ENCODE peak calls at places on chromosomes 12 and 14, in five cellular contexts. S is nephron progenitor cell; R is CD4-positive, alpha-beta T cell; L is MM.1S; G is SK-N-SH. C is an unnamed sample.
A peak's percentile ranks its signal among the peaks of the same experiment; 100 is the strongest.

GRCh38 chr14:85519661-85520305 is 10.2 kb upstream of the FLRT2 start:
- DNase-seq in S (no peak), R (no peak), L (no peak), G (no peak), C (no peak)

GRCh38 chr14:63650336-63650952 is 8.8 kb upstream of the WDR89 start:
- DNase-seq in S (no peak), R (peak; percentile 69), L (no peak), G (no peak), C (no peak)

GRCh38 chr14:86723254-86723624 is 1193.3 kb downstream of the FLRT2 start:
- DNase-seq in S (no peak), R (no peak), L (no peak), G (no peak), C (no peak)

GRCh38 chr12:105433804-105434203 is 103.3 kb downstream of the C12orf75 start:
- DNase-seq in S (no peak), R (no peak), L (no peak), G (no peak), C (no peak)

GRCh38 chr12:121573949-121574520 is 6.8 kb downstream of the KDM2B start:
- DNase-seq in S (no peak), R (no peak), L (no peak), G (no peak), C (no peak)

GRCh38 chr12:31002999-31003398 is 70.7 kb upstream of the DDX11 start:
- DNase-seq in S (no peak), R (no peak), L (no peak), G (no peak), C (no peak)

GRCh38 chr12:117643971-117644370 is 282.5 kb upstream of the NOS1 start:
- DNase-seq in S (no peak), R (no peak), L (no peak), G (peak; percentile 44), C (no peak)

GRCh38 chr14:95609398-95609990 is 74.6 kb downstream of the GLRX5 start:
- DNase-seq in S (peak; percentile 66), R (no peak), L (peak; percentile 14), G (peak; percentile 63), C (peak; percentile 46)

GRCh38 chr14:79011091-79011919 is 841.1 kb downstream of the NRXN3 start:
- DNase-seq in S (peak; percentile 38), R (no peak), L (no peak), G (peak; percentile 37), C (peak; percentile 20)

GRCh38 chr14:68961361-68961760 is 17.7 kb downstream of the ACTN1 start:
- DNase-seq in S (no peak), R (no peak), L (no peak), G (no peak), C (no peak)

GRCh38 chr12:84911331-84912190 is 1.0 kb downstream of the SLC6A15 start:
- DNase-seq in S (peak; percentile 84), R (no peak), L (peak; percentile 48), G (peak; percentile 77), C (peak; percentile 8)

GRCh38 chr14:22097072-22097471 is 423.5 kb upstream of the OR4E1 start:
- DNase-seq in S (no peak), R (no peak), L (no peak), G (no peak), C (no peak)

GRCh38 chr12:10304161-10304574 is 3.5 kb upstream of the KLRD1 start:
- DNase-seq in S (no peak), R (no peak), L (no peak), G (no peak), C (no peak)

GRCh38 chr12:99367181-99367580 is 280.4 kb upstream of the GARIN6 start:
- DNase-seq in S (no peak), R (no peak), L (no peak), G (no peak), C (no peak)

GRCh38 chr14:74979029-74979428 is 23.6 kb upstream of the PGF start:
- DNase-seq in S (no peak), R (no peak), L (no peak), G (peak; percentile 67), C (no peak)

GRCh38 chr12:47767197-47767724 is 5.8 kb upstream of the SLC48A1 start:
- DNase-seq in S (peak; percentile 30), R (peak; percentile 53), L (peak; percentile 82), G (no peak), C (peak; percentile 71)

GRCh38 chr14:77027538-77028383 is 747 bp downstream of the IRF2BPL start:
- DNase-seq in S (peak; percentile 58), R (peak; percentile 71), L (peak; percentile 60), G (peak; percentile 82), C (peak; percentile 82)

GRCh38 chr14:66401447-66402095 is 84.6 kb upstream of the CCDC196 start:
- DNase-seq in S (no peak), R (no peak), L (peak; percentile 6), G (peak; percentile 8), C (no peak)

GRCh38 chr12:98644433-98644711 is 216 bp downstream of the IKBIP start:
- DNase-seq in S (no peak), R (peak; percentile 8), L (no peak), G (no peak), C (no peak)

GRCh38 chr14:23097786-23098185 is 2.5 kb downstream of the C14orf119 start:
- DNase-seq in S (no peak), R (no peak), L (no peak), G (no peak), C (no peak)

GRCh38 chr12:57127101-57127709 is 1.1 kb upstream of the LRP1 start:
- DNase-seq in S (peak; percentile 68), R (peak; percentile 25), L (peak; percentile 56), G (peak; percentile 67), C (peak; percentile 48)
- TF ChIP-seq CTCF in S (no peak), R (peak; percentile 23), L (peak; percentile 44), G (peak; percentile 38), C (peak; percentile 35)

GRCh38 chr12:38907171-38907923 is 2.0 kb upstream of the CPNE8 start:
- DNase-seq in S (no peak), R (no peak), L (no peak), G (no peak), C (no peak)

GRCh38 chr12:38903596-38903995 is 1.8 kb downstream of the CPNE8 start:
- DNase-seq in S (no peak), R (no peak), L (no peak), G (no peak), C (no peak)

GRCh38 chr12:38904932-38905479 is 385 bp downstream of the CPNE8 start:
- DNase-seq in S (peak; percentile 62), R (peak; percentile 12), L (peak; percentile 81), G (peak; percentile 18), C (peak; percentile 74)

GRCh38 chr12:38905480-38906351 is at the start of gene CPNE8:
- DNase-seq in S (peak; percentile 76), R (no peak), L (peak; percentile 68), G (peak; percentile 55), C (peak; percentile 83)

GRCh38 chr12:38906482-38907170 is 1.2 kb upstream of the CPNE8 start:
- DNase-seq in S (peak; percentile 92), R (peak; percentile 39), L (peak; percentile 80), G (peak; percentile 91), C (peak; percentile 78)
- TF ChIP-seq CTCF in S (peak; percentile 86), R (peak; percentile 66), L (peak; percentile 84), G (peak; percentile 81), C (peak; percentile 92)

DNA sequence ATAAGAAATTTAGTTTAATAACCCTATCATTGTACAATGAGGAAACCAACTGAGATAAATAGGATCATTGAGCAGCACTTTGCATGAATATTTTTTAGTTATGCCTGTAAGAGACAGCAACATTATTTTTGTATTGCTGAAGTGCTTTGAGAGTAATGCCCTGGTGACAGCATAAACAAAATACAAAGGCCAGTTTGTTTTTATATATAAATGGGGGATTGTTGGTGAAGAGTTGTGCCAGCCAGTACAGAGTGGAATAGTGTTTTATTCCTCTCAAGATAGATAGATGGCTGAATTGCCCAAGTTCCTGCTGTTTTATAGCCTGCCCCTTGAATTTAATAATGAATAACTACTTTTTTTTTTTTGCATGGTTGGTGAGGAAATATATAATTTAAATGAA is 101.8 kb downstream of the CNTN1 start:
- DNase-seq in S (no peak), R (no peak), L (no peak), G (no peak), C (no peak)
- TF ChIP-seq CTCF in S (no peak), R (no peak), L (no peak), G (no peak), C (no peak)

GRCh38 chr12:107404981-107405380 is 280.6 kb upstream of the PWP1 start:
- DNase-seq in S (no peak), R (no peak), L (peak; percentile 36), G (peak; percentile 47), C (peak; percentile 25)
- TF ChIP-seq CTCF in S (peak; percentile 16), R (no peak), L (peak; percentile 64), G (peak; percentile 65), C (peak; percentile 56)

GRCh38 chr14:61973981-61974380 is 211.8 kb downstream of the SNAPC1 start:
- DNase-seq in S (no peak), R (no peak), L (no peak), G (no peak), C (no peak)
- TF ChIP-seq CTCF in S (no peak), R (no peak), L (no peak), G (no peak), C (no peak)

DNA sequence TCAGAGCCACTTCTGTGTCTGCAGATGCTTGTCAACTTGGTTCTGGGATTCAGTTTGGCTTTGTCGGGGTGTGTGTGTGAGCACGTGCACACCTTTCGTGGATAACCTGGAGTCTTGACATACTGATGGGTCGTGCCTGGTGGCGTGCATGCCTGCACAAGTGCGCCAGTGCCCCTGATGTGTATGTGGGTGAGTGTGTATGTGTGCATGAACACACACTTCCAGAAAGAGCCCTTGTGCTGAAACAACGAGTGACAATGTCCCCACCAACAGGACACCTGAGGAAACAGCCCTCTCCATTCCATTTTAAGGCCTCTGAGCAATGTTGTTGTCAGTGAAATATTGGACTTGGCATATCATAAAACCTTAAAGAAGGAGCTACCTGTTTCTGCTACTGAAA is 53.9 kb downstream of the SMUG1 start:
- DNase-seq in S (no peak), R (no peak), L (no peak), G (peak; percentile 45), C (no peak)
- TF ChIP-seq CTCF in S (peak; percentile 28), R (no peak), L (no peak), G (no peak), C (peak; percentile 9)

GRCh38 chr12:57085999-57086950 is 2.6 kb upstream of the NAB2 start:
- DNase-seq in S (peak; percentile 61), R (no peak), L (peak; percentile 53), G (peak; percentile 72), C (peak; percentile 42)

GRCh38 chr12:57088442-57089258 is at the start of gene NAB2:
- DNase-seq in S (peak; percentile 95), R (peak; percentile 89), L (peak; percentile 95), G (peak; percentile 96), C (peak; percentile 92)

GRCh38 chr12:57087689-57088441 is 1.0 kb upstream of the NAB2 start:
- DNase-seq in S (peak; percentile 78), R (peak; percentile 75), L (peak; percentile 80), G (peak; percentile 82), C (peak; percentile 88)

GRCh38 chr12:57089259-57090245 is 638 bp downstream of the NAB2 start:
- DNase-seq in S (peak; percentile 76), R (no peak), L (no peak), G (peak; percentile 69), C (peak; percentile 38)

GRCh38 chr12:57086951-57087688 is 1.8 kb upstream of the NAB2 start:
- DNase-seq in S (peak; percentile 66), R (peak; percentile 91), L (peak; percentile 59), G (peak; percentile 75), C (peak; percentile 84)
- TF ChIP-seq CTCF in S (no peak), R (no peak), L (no peak), G (no peak), C (no peak)

GRCh38 chr12:52870361-52871290 is 21.8 kb upstream of the KRT78 start:
- DNase-seq in S (peak; percentile 84), R (peak; percentile 77), L (peak; percentile 44), G (peak; percentile 84), C (peak; percentile 79)
- TF ChIP-seq CTCF in S (peak; percentile 77), R (peak; percentile 71), L (peak; percentile 92), G (peak; percentile 85), C (peak; percentile 63)